ENCODE peak calls at places on chromosomes 11 and 22, in five cellular contexts. N, E, A, O and T are unnamed samples.

GRCh38 chr11:59756496-59756840 is 1.3 kb downstream of the STX3 start:
- DNase-seq in A (no peak), O (no peak), E (no peak), N (no peak), T (no peak)

GRCh38 chr22:25759825-25760231 is 17.8 kb downstream of the MYO18B start:
- DNase-seq in E (peak), N (no peak), O (no peak), A (no peak), T (peak)

GRCh38 chr22:43821606-43822425 is 9.7 kb upstream of the EFCAB6 start:
- DNase-seq in E (no peak), A (no peak), N (no peak), O (no peak), T (no peak)

GRCh38 chr11:82791779-82792178 is 58.1 kb upstream of the FAM181B start:
- DNase-seq in N (no peak), E (no peak), A (no peak), O (no peak), T (no peak)

GRCh38 chr11:133904818-133905515 is 51.8 kb downstream of the IGSF9B start:
- DNase-seq in E (no peak), N (no peak), A (no peak), O (no peak), T (no peak)

GRCh38 chr22:19090183-19090582 is 32.0 kb downstream of the DGCR2 start:
- DNase-seq in O (no peak), E (no peak), A (no peak), N (no peak), T (no peak)

GRCh38 chr11:70343631-70344030 is 54.7 kb upstream of the CTTN start:
- DNase-seq in O (no peak), E (no peak), N (no peak), A (no peak), T (no peak)

GRCh38 chr22:49670610-49671330 is 156.9 kb downstream of the BRD1 start:
- DNase-seq in N (peak), A (peak), E (no peak), O (no peak), T (no peak)

GRCh38 chr22:49979587-49980264 is 19.2 kb downstream of the PIM3 start:
- DNase-seq in E (no peak), O (no peak), N (peak), A (peak), T (peak)

GRCh38 chr11:67264260-67264659 is 2.0 kb upstream of the GRK2 start:
- DNase-seq in N (no peak), O (no peak), E (no peak), A (no peak), T (no peak)

GRCh38 chr11:119445850-119446249 is 22.9 kb upstream of the THY1 start:
- DNase-seq in N (no peak), O (peak), A (no peak), E (no peak), T (no peak)

GRCh38 chr11:86418929-86419328 is 44.2 kb downstream of the CCDC81 start:
- DNase-seq in N (no peak), A (no peak), E (no peak), O (no peak), T (no peak)
- TF ChIP-seq CTCF in N (no peak), A (no peak), E (no peak), O (peak), T (peak)

DNA sequence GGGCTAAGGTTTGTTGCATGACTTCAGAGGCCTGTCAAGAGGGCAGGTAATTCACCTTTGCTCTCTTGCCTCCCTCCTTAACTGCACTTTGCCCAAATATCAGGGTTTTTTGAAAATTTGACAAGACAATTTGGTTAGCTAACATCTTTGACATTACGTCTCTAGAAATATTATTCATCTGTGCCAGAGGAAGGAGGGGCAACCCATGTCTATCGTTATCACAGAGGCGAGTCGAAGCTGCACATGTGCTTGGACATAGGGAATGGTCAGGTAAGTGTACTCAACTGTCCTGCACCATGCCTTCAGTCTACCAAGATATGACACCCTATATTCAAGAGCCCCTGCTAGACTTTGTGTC is 3.7 kb downstream of the AKIP1 start:
- DNase-seq in O (no peak), A (no peak), N (no peak), E (no peak), T (no peak)
- TF ChIP-seq CTCF in O (no peak), A (no peak), N (no peak), E (no peak), T (no peak)

GRCh38 chr11:17906436-17906835 is 106.4 kb downstream of the SERGEF start:
- DNase-seq in O (no peak), E (no peak), N (peak), A (no peak), T (peak)
- TF ChIP-seq CTCF in O (no peak), E (no peak), N (peak), A (no peak), T (peak)

GRCh38 chr11:76955459-76956114 is 78.6 kb upstream of the B3GNT6 start:
- DNase-seq in E (no peak), N (no peak), A (no peak), O (no peak), T (no peak)
- TF ChIP-seq CTCF in E (no peak), N (no peak), A (no peak), O (no peak), T (no peak)

DNA sequence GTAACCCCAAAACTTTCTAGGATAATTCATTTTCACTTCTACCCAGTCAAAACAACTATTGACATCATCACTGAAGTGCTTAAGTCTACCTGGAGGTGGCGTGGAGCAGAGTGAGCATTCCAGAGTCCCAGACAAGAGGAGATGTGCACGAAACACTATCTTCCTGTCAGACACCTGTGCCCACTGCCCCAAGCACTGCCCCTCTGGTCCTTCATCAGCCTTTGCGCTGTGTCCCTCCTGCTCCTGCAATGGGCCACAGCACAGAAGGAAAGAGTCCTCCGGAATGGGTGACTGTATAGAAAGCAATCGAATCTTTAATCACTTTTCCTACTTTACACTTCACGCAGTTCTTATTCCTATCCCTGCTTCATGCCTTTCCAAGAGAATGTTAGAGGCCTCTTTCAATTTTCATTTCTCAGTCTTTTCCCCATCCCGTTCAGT is 512 bp upstream of the GRIA4 start:
- DNase-seq in O (no peak), A (no peak), E (no peak), N (peak), T (peak)
- TF ChIP-seq CTCF in O (peak), A (peak), E (no peak), N (peak), T (peak)

DNA sequence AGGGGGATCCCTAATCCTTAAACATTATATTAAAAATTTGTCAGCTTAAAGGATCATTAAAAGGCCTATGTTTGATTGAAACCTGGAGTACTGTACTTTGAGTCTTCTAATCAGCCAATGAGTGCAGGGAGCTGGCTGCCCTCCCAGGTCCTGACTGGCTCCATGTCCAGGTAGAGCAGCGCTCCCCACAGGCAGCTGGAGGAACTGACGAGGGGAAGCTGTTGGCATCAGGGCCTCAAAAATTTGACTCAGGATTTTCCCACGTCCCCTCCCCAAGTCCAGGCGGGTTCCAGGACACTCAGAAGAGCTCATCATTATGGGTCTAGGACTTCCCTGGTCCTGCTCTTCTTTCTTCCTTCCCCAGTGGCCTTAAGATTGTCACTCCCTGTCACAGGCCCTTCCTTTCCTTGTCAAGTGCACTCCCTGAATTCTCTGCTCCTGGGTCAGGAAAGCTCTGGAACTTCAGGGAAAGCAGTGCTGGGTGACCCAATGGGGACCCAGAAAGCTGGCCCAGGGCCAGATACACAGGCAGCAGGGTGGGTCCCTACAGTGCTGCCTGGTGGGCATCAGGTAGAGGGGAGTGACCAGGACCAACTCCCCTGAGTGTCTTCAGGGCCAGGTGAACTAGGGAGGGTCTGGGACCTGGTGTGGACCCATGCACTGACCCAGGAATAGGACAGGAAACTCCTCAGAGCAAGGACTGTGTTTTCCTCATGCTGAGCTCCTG is 65.5 kb downstream of the GGTLC2 start:
- DNase-seq in E (no peak), O (no peak), A (no peak), N (peak), T (no peak)
- TF ChIP-seq CTCF in E (no peak), O (no peak), A (no peak), N (peak), T (no peak)

DNA sequence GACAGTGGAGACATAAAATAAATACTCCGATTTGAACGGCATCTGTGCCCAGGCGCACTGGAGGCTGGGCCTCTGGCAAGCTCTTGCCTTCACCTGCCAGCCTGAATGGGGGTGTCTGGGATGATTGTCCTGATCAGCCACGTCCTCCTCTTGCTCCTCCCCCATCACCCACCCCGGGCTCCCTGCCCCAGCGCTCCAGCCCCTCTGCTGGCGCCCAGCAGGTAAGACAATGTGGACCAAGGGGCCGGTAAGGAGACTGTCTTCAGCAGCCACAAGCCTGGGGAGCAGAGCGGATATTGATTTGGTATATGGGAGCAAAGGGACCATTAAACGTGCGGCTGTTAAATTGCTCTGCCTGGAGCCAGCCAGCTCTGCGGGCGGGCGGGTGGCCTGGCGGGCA is 24.9 kb downstream of the WNT11 start:
- DNase-seq in O (no peak), E (no peak), A (no peak), N (no peak), T (peak)
- TF ChIP-seq CTCF in O (no peak), E (no peak), A (no peak), N (no peak), T (no peak)

DNA sequence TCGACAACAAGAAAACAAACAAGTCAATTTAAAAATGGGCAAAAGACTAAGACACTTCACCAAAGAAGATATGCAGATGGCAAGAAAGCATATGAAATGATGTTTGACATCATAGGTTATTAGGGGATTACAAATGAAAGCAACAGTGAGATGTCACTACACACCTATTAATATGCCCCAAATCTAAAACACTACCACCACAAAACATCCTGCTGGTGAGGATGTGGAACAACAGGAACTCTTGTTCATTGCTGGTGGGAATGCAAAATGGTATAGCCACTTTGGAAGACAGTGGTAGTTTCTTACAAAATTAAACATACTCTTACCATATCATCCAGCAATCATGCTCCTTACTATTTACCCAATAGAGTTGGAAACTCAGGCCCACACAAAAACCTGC is 29.0 kb downstream of the PRRG4 start:
- DNase-seq in E (no peak), N (no peak), A (no peak), O (no peak), T (no peak)
- TF ChIP-seq CTCF in E (no peak), N (no peak), A (no peak), O (no peak), T (peak)

DNA sequence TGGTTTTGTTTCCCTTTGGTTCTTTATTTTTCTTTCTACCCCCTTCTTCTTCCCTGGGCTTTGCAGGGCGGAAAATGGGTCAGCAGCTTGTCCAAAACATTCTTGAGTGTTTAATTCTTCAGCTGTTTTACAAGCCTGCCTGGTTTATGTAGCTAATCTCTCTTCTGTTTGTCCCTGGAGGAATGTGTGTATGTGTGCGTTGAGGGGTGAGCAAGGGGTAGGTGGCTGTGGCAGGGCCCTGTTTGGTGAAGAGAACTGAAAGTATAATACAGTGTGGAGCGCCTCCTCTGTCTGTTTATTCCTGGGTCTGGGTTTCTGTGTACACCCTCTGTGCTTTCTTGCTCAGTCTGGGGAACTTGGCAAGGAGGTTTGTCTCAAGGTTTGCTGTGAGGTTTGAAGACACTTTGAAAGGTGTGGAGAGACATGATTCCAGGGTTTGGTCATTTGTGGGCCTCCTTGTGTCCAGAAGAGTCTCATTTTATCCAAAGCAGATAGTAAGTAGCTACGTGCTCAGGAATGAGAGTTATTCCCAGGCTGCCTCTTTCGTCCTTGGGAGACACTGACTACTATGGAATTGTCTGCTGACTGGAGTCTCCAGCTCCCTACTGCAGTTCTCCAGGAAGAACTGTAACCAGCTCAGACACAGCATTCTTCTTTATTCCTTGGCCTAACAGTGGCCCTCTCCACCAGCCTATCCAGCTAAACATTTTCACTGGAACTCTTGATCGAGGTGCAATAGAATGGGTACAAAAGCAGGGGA is 175.6 kb downstream of the ADAMTS15 start:
- DNase-seq in N (no peak), E (no peak), A (no peak), O (no peak), T (no peak)
- TF ChIP-seq CTCF in N (no peak), E (no peak), A (peak), O (peak), T (peak)

DNA sequence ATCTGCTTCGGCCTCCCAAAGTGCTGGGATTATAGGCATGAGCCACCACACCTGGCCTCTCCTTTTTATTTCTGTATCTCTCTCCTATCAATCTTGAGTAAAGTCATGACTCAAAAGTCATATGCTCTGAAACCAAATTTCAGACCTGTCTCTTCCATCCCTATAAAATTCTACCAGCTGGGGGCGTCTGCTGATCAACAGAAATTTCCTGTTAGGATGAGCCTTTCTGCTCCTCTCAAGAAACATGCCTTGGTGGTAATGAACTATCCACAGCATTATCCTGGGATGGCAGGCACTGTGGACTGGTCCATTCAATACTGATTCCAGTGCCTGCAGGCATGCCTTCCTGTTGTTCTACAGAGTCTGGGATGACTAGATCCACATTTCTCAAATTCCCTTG is 472.6 kb downstream of the NELL1 start:
- DNase-seq in E (no peak), N (no peak), O (no peak), A (no peak), T (peak)
- TF ChIP-seq CTCF in E (no peak), N (peak), O (no peak), A (no peak), T (no peak)